ENCODE peak calls at places on chromosomes 4 and X, in four cellular contexts. I is activated T-cell treated with anti-CD3 and anti-CD28 coated beads, Interleukin-2, amount 50 U/mL, for 4 hours; F is GM12891; U is endothelial cell of umbilical vein. C is an unnamed sample.

GRCh38 chr4:174120446-174121142 is 162.9 kb downstream of the FBXO8 start:
- DNase-seq in F (no peak), I (no peak), U (peak), C (peak)

GRCh38 chrX:132023896-132024386 is 839 bp downstream of the STK26 start:
- DNase-seq in U (peak), F (peak), I (peak), C (peak)

GRCh38 chr4:73731968-73732610 is 8.3 kb upstream of the CXCL8 start:
- DNase-seq in I (no peak), U (no peak), F (no peak), C (no peak)

GRCh38 chrX:154541896-154542722 is 4.5 kb downstream of the G6PD start:
- DNase-seq in I (peak), U (peak), F (no peak), C (peak)

GRCh38 chr4:142463195-142463594 is 382.9 kb downstream of the INPP4B start:
- DNase-seq in F (no peak), I (no peak), U (no peak), C (peak)

GRCh38 chrX:151977923-151978322 is 3.4 kb upstream of the GABRE start:
- DNase-seq in I (no peak), F (no peak), U (no peak), C (no peak)

GRCh38 chrX:68997911-68998310 is 167.3 kb downstream of the PJA1 start:
- DNase-seq in U (peak), I (no peak), F (no peak), C (no peak)

GRCh38 chrX:14013074-14013473 is 16.6 kb downstream of the GEMIN8 start:
- DNase-seq in I (no peak), U (no peak), F (no peak), C (no peak)

GRCh38 chr4:126533176-126533575 is 1099.6 kb upstream of the INTU start:
- DNase-seq in I (no peak), U (no peak), F (no peak), C (no peak)

GRCh38 chrX:102546818-102547493 is 30.4 kb upstream of the TMSB15A start:
- DNase-seq in F (peak), U (no peak), I (no peak), C (peak)

GRCh38 chr4:122602277-122603142 is 18.4 kb downstream of the IL21 start:
- DNase-seq in F (no peak), I (no peak), U (peak), C (peak)

GRCh38 chrX:43349363-43349762 is 306.7 kb upstream of the MAOA start:
- DNase-seq in U (peak), F (no peak), I (peak), C (peak)

GRCh38 chrX:5936438-5936837 is 292.2 kb downstream of the NLGN4X start:
- DNase-seq in U (no peak), I (no peak), F (no peak), C (no peak)

GRCh38 chr4:168691621-168692376 is 194.9 kb downstream of the PALLD start:
- DNase-seq in U (peak), F (no peak), I (no peak), C (no peak)